ENCODE peak calls at places on chromosomes 3 and 15, in five cellular contexts. Z, N, A, R and K are unnamed samples.

GRCh38 chr3:194450341-194450740 is 36.5 kb downstream of the ATP13A3 start:
- DNase-seq in N (no peak), Z (no peak), R (no peak), A (no peak), K (no peak)

GRCh38 chr15:76065267-76065666 is 5.5 kb downstream of the TMEM266 start:
- DNase-seq in N (no peak), Z (peak), R (no peak), A (no peak), K (no peak)

GRCh38 chr3:129688310-129688895 is 81.9 kb upstream of the PLXND1 start:
- DNase-seq in Z (no peak), N (peak), A (peak), R (peak), K (no peak)

GRCh38 chr15:80942746-80943565 is 46.7 kb downstream of the MESD start:
- DNase-seq in R (no peak), Z (no peak), A (no peak), N (no peak), K (no peak)

GRCh38 chr15:42483677-42484076 is 7.3 kb downstream of the ZNF106 start:
- DNase-seq in Z (no peak), R (no peak), A (no peak), N (no peak), K (no peak)

GRCh38 chr15:87347806-87348515 is 908.6 kb downstream of the NTRK3 start:
- DNase-seq in A (no peak), Z (no peak), N (no peak), R (no peak), K (no peak)

GRCh38 chr3:3685721-3686120 is 113.5 kb upstream of the LRRN1 start:
- DNase-seq in A (no peak), R (no peak), Z (no peak), N (no peak), K (no peak)

GRCh38 chr15:73631915-73632669 is 1.1 kb downstream of the NPTN start:
- DNase-seq in N (peak), A (peak), R (no peak), Z (no peak), K (no peak)

GRCh38 chr3:76043746-76044145 is 258.4 kb upstream of the ZNF717 start:
- DNase-seq in A (no peak), N (no peak), R (no peak), Z (no peak), K (no peak)

GRCh38 chr3:69250014-69250413 is 127.6 kb upstream of the LMOD3 start:
- DNase-seq in R (peak), N (peak), A (peak), Z (peak), K (no peak)

GRCh38 chr3:50008931-50009330 is 69.0 kb downstream of the RBM6 start:
- DNase-seq in N (peak), R (no peak), Z (no peak), A (peak), K (no peak)

GRCh38 chr3:94412966-94413720 is 350.3 kb downstream of the NSUN3 start:
- DNase-seq in A (no peak), N (no peak), R (no peak), Z (no peak), K (no peak)

GRCh38 chr3:61979645-61980430 is 393.5 kb downstream of the FEZF2 start:
- DNase-seq in N (peak), R (no peak), Z (no peak), A (no peak), K (no peak)

GRCh38 chr15:82655606-82656005 is 8.4 kb upstream of the CPEB1 start:
- DNase-seq in R (no peak), N (no peak), Z (no peak), A (no peak), K (no peak)

GRCh38 chr3:139218046-139218445 is 125.8 kb upstream of the MRPS22 start:
- DNase-seq in Z (no peak), A (no peak), R (no peak), N (no peak), K (no peak)

GRCh38 chr15:52251144-52251860 is 44.3 kb downstream of the MYO5C start:
- DNase-seq in A (no peak), Z (no peak), R (no peak), N (no peak), K (no peak)

GRCh38 chr15:59741274-59741906 is 52.3 kb upstream of the BNIP2 start:
- DNase-seq in A (peak), N (peak), R (peak), Z (peak), K (no peak)

GRCh38 chr3:37779289-37780152 is 82.2 kb upstream of the CTDSPL start:
- DNase-seq in Z (peak), R (peak), N (peak), A (peak), K (peak)

GRCh38 chr15:48389701-48390143 is 58.5 kb downstream of the DUT start:
- DNase-seq in A (peak), R (no peak), Z (no peak), N (peak), K (no peak)

GRCh38 chr15:72168131-72168825 is 29.3 kb downstream of the GRAMD2A start:
- DNase-seq in R (no peak), A (peak), N (peak), Z (peak), K (no peak)

GRCh38 chr3:39977058-39977794 is 167.8 kb downstream of the MYRIP start:
- DNase-seq in Z (no peak), R (no peak), N (no peak), A (no peak), K (no peak)

GRCh38 chr3:113312416-113312815 is 101.1 kb downstream of the BOC start:
- DNase-seq in N (no peak), Z (no peak), A (no peak), R (no peak), K (no peak)

GRCh38 chr3:90005448-90005847 is 898.0 kb downstream of the EPHA3 start:
- DNase-seq in Z (no peak), R (no peak), N (no peak), A (no peak), K (no peak)

GRCh38 chr3:45656575-45657363 is 32.4 kb upstream of the SACM1L start:
- DNase-seq in R (peak), N (peak), Z (peak), A (peak), K (peak)